ENCODE peak calls at places on chromosomes 2 and 18, in nine cellular contexts. One of them, this sample, is unnamed.

GRCh38 chr2:106770986-106771385 is 115.0 kb downstream of the ST6GAL2 start:
- DNase-seq in NCI-H2107: no peak
- DNase-seq in IMR-90: no peak
- DNase-seq in stimulated activated CD4-positive, alpha-beta T cell treated with anti-CD3 and anti-CD28 coated beads, TNF-alpha, amount 100 ng/mL, for 24 hours: no peak
- DNase-seq in nephron progenitor cell: no peak
- DNase-seq in CD8-positive, alpha-beta memory T cell: no peak
- DNase-seq in NB4: no peak
- DNase-seq in HTR-8/SVneo: no peak
- DNase-seq in hypothalamus: no peak
- DNase-seq in this sample: no peak

GRCh38 chr2:19337742-19338141 is 20.7 kb downstream of the OSR1 start:
- DNase-seq in NB4: no peak
- DNase-seq in nephron progenitor cell: no peak
- DNase-seq in HTR-8/SVneo: no peak
- DNase-seq in hypothalamus: no peak
- DNase-seq in NCI-H2107: no peak
- DNase-seq in IMR-90: no peak
- DNase-seq in CD8-positive, alpha-beta memory T cell: no peak
- DNase-seq in stimulated activated CD4-positive, alpha-beta T cell treated with anti-CD3 and anti-CD28 coated beads, TNF-alpha, amount 100 ng/mL, for 24 hours: no peak
- DNase-seq in this sample: no peak

GRCh38 chr2:68964282-68964681 is 10.2 kb upstream of the GKN1 start:
- DNase-seq in IMR-90: no peak
- DNase-seq in NB4: no peak
- DNase-seq in stimulated activated CD4-positive, alpha-beta T cell treated with anti-CD3 and anti-CD28 coated beads, TNF-alpha, amount 100 ng/mL, for 24 hours: no peak
- DNase-seq in nephron progenitor cell: no peak
- DNase-seq in HTR-8/SVneo: no peak
- DNase-seq in hypothalamus: no peak
- DNase-seq in CD8-positive, alpha-beta memory T cell: no peak
- DNase-seq in NCI-H2107: no peak
- DNase-seq in this sample: no peak

GRCh38 chr18:13011719-13012118 is 20.6 kb downstream of the CEP192 start:
- DNase-seq in NCI-H2107: no peak
- DNase-seq in CD8-positive, alpha-beta memory T cell: no peak
- DNase-seq in nephron progenitor cell: no peak
- DNase-seq in IMR-90: no peak
- DNase-seq in stimulated activated CD4-positive, alpha-beta T cell treated with anti-CD3 and anti-CD28 coated beads, TNF-alpha, amount 100 ng/mL, for 24 hours: no peak
- DNase-seq in HTR-8/SVneo: no peak
- DNase-seq in hypothalamus: no peak
- DNase-seq in NB4: no peak
- DNase-seq in this sample: no peak

GRCh38 chr2:157497603-157498314 is 53.9 kb upstream of the CYTIP start:
- DNase-seq in NCI-H2107: no peak
- DNase-seq in hypothalamus: no peak
- DNase-seq in HTR-8/SVneo: peak
- DNase-seq in CD8-positive, alpha-beta memory T cell: no peak
- DNase-seq in NB4: peak
- DNase-seq in stimulated activated CD4-positive, alpha-beta T cell treated with anti-CD3 and anti-CD28 coated beads, TNF-alpha, amount 100 ng/mL, for 24 hours: no peak
- DNase-seq in nephron progenitor cell: peak
- DNase-seq in IMR-90: peak
- DNase-seq in this sample: no peak

GRCh38 chr2:187169108-187169713 is 278.8 kb downstream of the CALCRL start:
- DNase-seq in IMR-90: no peak
- DNase-seq in stimulated activated CD4-positive, alpha-beta T cell treated with anti-CD3 and anti-CD28 coated beads, TNF-alpha, amount 100 ng/mL, for 24 hours: no peak
- DNase-seq in NCI-H2107: no peak
- DNase-seq in hypothalamus: no peak
- DNase-seq in CD8-positive, alpha-beta memory T cell: no peak
- DNase-seq in nephron progenitor cell: no peak
- DNase-seq in NB4: peak
- DNase-seq in HTR-8/SVneo: no peak
- DNase-seq in this sample: no peak

GRCh38 chr18:27558388-27559158 is 373.5 kb upstream of the CHST9 start:
- DNase-seq in CD8-positive, alpha-beta memory T cell: no peak
- DNase-seq in HTR-8/SVneo: no peak
- DNase-seq in NCI-H2107: no peak
- DNase-seq in nephron progenitor cell: no peak
- DNase-seq in hypothalamus: no peak
- DNase-seq in IMR-90: no peak
- DNase-seq in stimulated activated CD4-positive, alpha-beta T cell treated with anti-CD3 and anti-CD28 coated beads, TNF-alpha, amount 100 ng/mL, for 24 hours: no peak
- DNase-seq in NB4: no peak
- DNase-seq in this sample: no peak

GRCh38 chr2:32652555-32653209 is 24.8 kb downstream of the TTC27 start:
- DNase-seq in CD8-positive, alpha-beta memory T cell: no peak
- DNase-seq in hypothalamus: no peak
- DNase-seq in NCI-H2107: no peak
- DNase-seq in NB4: no peak
- DNase-seq in nephron progenitor cell: no peak
- DNase-seq in IMR-90: peak
- DNase-seq in stimulated activated CD4-positive, alpha-beta T cell treated with anti-CD3 and anti-CD28 coated beads, TNF-alpha, amount 100 ng/mL, for 24 hours: no peak
- DNase-seq in HTR-8/SVneo: no peak
- DNase-seq in this sample: no peak

GRCh38 chr2:175025946-175026345 is 20.8 kb upstream of the CHN1 start:
- DNase-seq in NCI-H2107: no peak
- DNase-seq in HTR-8/SVneo: no peak
- DNase-seq in IMR-90: no peak
- DNase-seq in CD8-positive, alpha-beta memory T cell: no peak
- DNase-seq in NB4: no peak
- DNase-seq in nephron progenitor cell: no peak
- DNase-seq in hypothalamus: no peak
- DNase-seq in stimulated activated CD4-positive, alpha-beta T cell treated with anti-CD3 and anti-CD28 coated beads, TNF-alpha, amount 100 ng/mL, for 24 hours: no peak
- DNase-seq in this sample: no peak

GRCh38 chr2:241014224-241014623 is 15.8 kb downstream of the SNED1 start:
- DNase-seq in IMR-90: no peak
- DNase-seq in CD8-positive, alpha-beta memory T cell: no peak
- DNase-seq in nephron progenitor cell: no peak
- DNase-seq in hypothalamus: no peak
- DNase-seq in NB4: no peak
- DNase-seq in stimulated activated CD4-positive, alpha-beta T cell treated with anti-CD3 and anti-CD28 coated beads, TNF-alpha, amount 100 ng/mL, for 24 hours: no peak
- DNase-seq in NCI-H2107: no peak
- DNase-seq in HTR-8/SVneo: no peak
- DNase-seq in this sample: no peak

GRCh38 chr2:147061269-147061668 is 783.6 kb upstream of the ACVR2A start:
- DNase-seq in stimulated activated CD4-positive, alpha-beta T cell treated with anti-CD3 and anti-CD28 coated beads, TNF-alpha, amount 100 ng/mL, for 24 hours: no peak
- DNase-seq in NB4: no peak
- DNase-seq in IMR-90: no peak
- DNase-seq in HTR-8/SVneo: no peak
- DNase-seq in NCI-H2107: no peak
- DNase-seq in hypothalamus: no peak
- DNase-seq in CD8-positive, alpha-beta memory T cell: no peak
- DNase-seq in nephron progenitor cell: no peak
- DNase-seq in this sample: no peak

This sample was measured in SW 1271.